ENCODE peak calls at places on chromosomes 4 and X, in seven cellular contexts. P, L, O, T, I, M and R are unnamed samples.

GRCh38 chr4:3263053-3263958 is 14.3 kb downstream of the MSANTD1 start:
- DNase-seq in P (no peak), L (no peak), O (no peak), T (no peak), I (no peak), M (no peak), R (no peak)

GRCh38 chr4:2800691-2801596 is 8.1 kb downstream of the SH3BP2 start:
- DNase-seq in P (peak; percentile 81), L (peak; percentile 48), O (no peak), T (peak; percentile 70), I (peak; percentile 62), M (peak; percentile 37), R (peak; percentile 64)

GRCh38 chr4:42501624-42502401 is 104.5 kb downstream of the SHISA3 start:
- DNase-seq in P (no peak), L (no peak), O (no peak), T (no peak), I (no peak), M (no peak), R (no peak)

GRCh38 chrX:133838761-133839676 is 146.4 kb downstream of the GPC3 start:
- DNase-seq in P (no peak), L (no peak), O (peak; percentile 33), T (peak; percentile 17), I (peak; percentile 36), M (peak; percentile 28), R (no peak)

GRCh38 chr4:109111031-109111430 is 191.4 kb downstream of the COL25A1 start:
- DNase-seq in P (no peak), L (no peak), O (no peak), T (no peak), I (no peak), M (no peak), R (no peak)

GRCh38 chr4:26127851-26128337 is 192.9 kb upstream of the RBPJ start:
- DNase-seq in P (peak; percentile 40), L (no peak), O (no peak), T (no peak), I (peak; percentile 83), M (no peak), R (no peak)

GRCh38 chrX:9845574-9845948 is 59.3 kb downstream of the SHROOM2 start:
- DNase-seq in P (no peak), L (no peak), O (no peak), T (no peak), I (no peak), M (peak; percentile 29), R (no peak)

GRCh38 chr4:7904942-7905341 is 34.7 kb downstream of the AFAP1 start:
- DNase-seq in P (no peak), L (no peak), O (peak; percentile 36), T (no peak), I (no peak), M (peak; percentile 94), R (no peak)

GRCh38 chr4:3107271-3108185 is 33.0 kb downstream of the HTT start:
- DNase-seq in P (no peak), L (no peak), O (no peak), T (no peak), I (peak; percentile 28), M (no peak), R (peak; percentile 48)

GRCh38 chrX:114065612-114066178 is 518.2 kb upstream of the HTR2C start:
- DNase-seq in P (no peak), L (no peak), O (no peak), T (no peak), I (no peak), M (no peak), R (no peak)

GRCh38 chrX:52425710-52426245 is 57.0 kb downstream of the XAGE2 start:
- DNase-seq in P (no peak), L (no peak), O (no peak), T (no peak), I (no peak), M (peak; percentile 42), R (no peak)

GRCh38 chrX:63661676-63662075 is 123.3 kb downstream of the ARHGEF9 start:
- DNase-seq in P (no peak), L (no peak), O (no peak), T (no peak), I (no peak), M (no peak), R (no peak)

GRCh38 chr4:166491635-166492034 is 618.6 kb downstream of the TLL1 start:
- DNase-seq in P (no peak), L (no peak), O (no peak), T (no peak), I (no peak), M (no peak), R (no peak)

GRCh38 chr4:116439330-116439729 is 646.0 kb downstream of the TRAM1L1 start:
- DNase-seq in P (no peak), L (no peak), O (no peak), T (no peak), I (no peak), M (no peak), R (no peak)

GRCh38 chrX:44542567-44543325 is at the start of gene FUNDC1:
- DNase-seq in P (peak; percentile 96), L (peak; percentile 77), O (peak; percentile 97), T (peak; percentile 96), I (peak; percentile 96), M (peak; percentile 91), R (peak; percentile 84)

GRCh38 chr4:56976283-56976877 is 1.0 kb downstream of the NOA1 start:
- DNase-seq in P (no peak), L (no peak), O (no peak), T (no peak), I (no peak), M (no peak), R (no peak)

GRCh38 chr4:56979674-56980073 is 978 bp downstream of the POLR2B start:
- DNase-seq in P (peak; percentile 34), L (no peak), O (no peak), T (peak; percentile 31), I (peak; percentile 34), M (peak; percentile 19), R (no peak)

GRCh38 chr4:56978750-56979303 is at the start of gene POLR2B:
- DNase-seq in P (peak; percentile 96), L (peak; percentile 94), O (peak; percentile 95), T (peak; percentile 96), I (peak; percentile 96), M (peak; percentile 89), R (peak; percentile 82)

GRCh38 chr4:56976878-56977320 is 507 bp downstream of the NOA1 start:
- DNase-seq in P (peak; percentile 72), L (no peak), O (peak; percentile 12), T (peak; percentile 76), I (peak; percentile 83), M (no peak), R (no peak)

DNA sequence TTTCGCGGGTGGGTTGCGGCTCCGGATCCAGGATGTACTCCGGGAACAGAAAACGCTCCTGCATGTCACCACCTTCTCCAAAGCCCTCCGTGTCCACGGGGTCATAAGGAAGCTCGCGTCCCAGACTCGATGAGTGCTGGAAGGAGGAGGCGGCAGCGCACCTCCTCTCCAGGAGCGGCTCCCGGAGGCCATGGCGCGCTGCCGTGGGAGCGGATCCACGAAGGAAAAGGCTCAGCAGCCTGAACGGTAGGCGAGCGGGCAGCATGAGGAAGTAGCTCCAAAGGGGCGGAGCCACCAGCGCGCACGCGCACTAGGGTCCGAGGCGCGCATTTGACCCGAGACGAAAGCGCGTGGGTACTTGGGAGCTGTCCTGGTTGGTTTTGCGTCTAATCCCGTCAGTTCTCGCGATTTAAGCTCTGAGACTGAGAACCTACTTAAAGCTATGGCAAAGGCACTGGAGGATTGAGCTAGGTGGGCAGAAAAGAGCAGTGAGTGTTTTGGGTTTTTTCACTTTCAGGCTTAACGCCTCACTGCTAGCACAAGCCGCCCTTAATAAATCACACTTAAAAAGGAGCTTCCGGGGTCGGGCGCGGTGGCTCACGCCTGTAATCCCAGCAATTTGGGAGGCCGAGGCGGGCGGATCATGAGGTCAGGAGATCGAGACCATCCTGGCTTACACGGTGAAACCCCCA is at the start of gene NOA1:
- DNase-seq in P (peak; percentile 96), L (peak; percentile 96), O (peak; percentile 98), T (peak; percentile 99), I (peak; percentile 99), M (peak; percentile 99), R (peak; percentile 94)
- TF ChIP-seq POLR2A in P (peak; percentile 75), L (peak; percentile 67), O (peak; percentile 82), T (peak; percentile 81), I (peak; percentile 54), M (peak; percentile 59), R (peak; percentile 70)

DNA sequence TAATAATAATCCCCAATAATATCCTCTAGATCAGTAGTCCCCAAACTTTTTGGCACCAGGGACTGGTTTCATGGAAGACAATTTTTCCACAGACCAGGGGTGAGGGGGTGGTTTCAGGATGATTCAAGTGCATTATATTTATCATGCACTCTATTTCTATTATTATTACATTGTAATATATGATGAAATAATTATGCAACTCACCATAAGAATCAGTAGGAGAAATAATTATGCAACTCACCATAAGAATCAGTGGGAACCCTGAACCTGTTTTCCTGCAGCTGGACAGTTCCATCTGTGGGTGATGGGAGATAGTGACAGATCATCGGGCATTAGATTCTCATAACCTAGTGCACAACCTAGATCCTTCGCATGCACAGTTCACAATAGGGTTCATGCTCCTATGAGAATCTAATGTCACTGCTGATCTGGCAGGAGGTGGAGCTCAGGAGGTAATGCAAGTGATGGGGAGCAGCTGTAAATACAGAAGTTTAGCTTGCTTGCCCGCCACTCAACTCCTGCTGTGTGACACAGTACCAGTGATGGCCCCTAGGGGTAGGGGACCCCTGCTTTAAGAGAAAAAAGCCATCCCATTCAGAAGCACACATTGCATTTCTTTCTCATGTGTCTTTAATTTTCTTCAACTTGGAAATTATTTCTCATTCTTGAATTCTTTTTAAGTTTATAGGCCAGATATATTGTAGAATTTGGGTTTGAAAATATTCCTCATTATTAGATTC is 16.0 kb upstream of the SH3RF1 start:
- DNase-seq in P (no peak), L (no peak), O (no peak), T (no peak), I (no peak), M (peak; percentile 19), R (no peak)
- TF ChIP-seq CTCF in P (no peak), L (no peak), O (no peak), T (no peak), I (no peak), M (no peak), R (no peak)

GRCh38 chr4:102594000-102594399 is 92.8 kb downstream of the NFKB1 start:
- DNase-seq in P (no peak), L (no peak), O (no peak), T (no peak), I (no peak), M (no peak), R (no peak)
- H3K27ac ChIP-seq in P (no peak overlapping the region), L (no peak overlapping the region), O (no peak overlapping the region), T (no peak overlapping the region), I (no peak overlapping the region), M (no peak overlapping the region), R (no peak overlapping the region)

DNA sequence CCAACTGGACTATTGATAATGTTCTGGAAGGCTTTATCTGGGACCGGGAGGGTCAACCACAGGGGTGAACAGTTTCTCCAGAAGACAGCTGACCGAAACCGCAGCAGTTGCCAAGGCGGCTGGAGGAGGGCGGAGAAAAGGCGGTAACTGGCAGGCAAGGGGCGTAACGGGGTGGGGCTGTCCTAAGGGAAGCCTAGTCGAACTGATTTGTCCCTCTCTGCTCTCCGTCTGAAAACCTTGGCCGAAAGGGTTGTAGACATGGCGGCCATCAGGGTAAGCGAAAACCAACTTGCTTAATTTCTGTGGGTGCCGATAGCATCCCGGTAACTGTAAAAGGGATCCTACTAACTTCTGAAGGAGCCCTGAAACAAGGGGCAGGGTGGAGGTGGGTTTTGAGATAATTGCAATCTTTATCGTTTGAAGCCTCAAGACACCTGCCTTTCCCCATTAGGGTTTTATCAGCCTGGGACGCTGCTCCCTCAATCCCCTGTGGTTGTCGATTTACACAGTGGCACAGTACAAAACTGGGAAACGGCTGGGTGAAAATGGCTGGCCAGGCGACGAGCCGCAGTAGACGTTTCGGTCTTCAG is at the start of gene APOOL:
- DNase-seq in P (peak; percentile 87), L (peak; percentile 74), O (peak; percentile 93), T (peak; percentile 91), I (peak; percentile 92), M (peak; percentile 88), R (peak; percentile 78)
- TF ChIP-seq POLR2A in P (no peak), L (no peak), O (peak; percentile 40), T (peak; percentile 29), I (no peak), M (no peak), R (no peak)